ENCODE peak calls at places on chromosomes 2 and 18, in seven cellular contexts. N, I, A, H, S, J and G are unnamed samples.

GRCh38 chr2:203562283-203562682 is 27.2 kb upstream of the RAPH1 start:
- DNase-seq in N (no peak), I (no peak), A (no peak), H (no peak), S (no peak), J (no peak), G (no peak)

GRCh38 chr2:157793053-157793612 is 83.0 kb downstream of the ACVR1 start:
- DNase-seq in N (no peak), I (no peak), A (no peak), H (no peak), S (no peak), J (no peak), G (no peak)

GRCh38 chr2:15941970-15942710 is 1.8 kb downstream of the MYCN start:
- DNase-seq in N (no peak), I (peak), A (no peak), H (no peak), S (no peak), J (no peak), G (no peak)

GRCh38 chr18:31965331-31965970 is 22.5 kb upstream of the TRAPPC8 start:
- DNase-seq in N (no peak), I (no peak), A (no peak), H (no peak), S (no peak), J (no peak), G (no peak)

GRCh38 chr2:187654535-187654934 is 100.3 kb upstream of the TFPI start:
- DNase-seq in N (peak), I (no peak), A (no peak), H (peak), S (no peak), J (no peak), G (no peak)

GRCh38 chr2:148876589-148877402 is 1.8 kb downstream of the KIF5C start:
- DNase-seq in N (peak), I (peak), A (no peak), H (no peak), S (no peak), J (peak), G (no peak)

GRCh38 chr18:9931679-9932078 is 17.9 kb downstream of the VAPA start:
- DNase-seq in N (no peak), I (no peak), A (no peak), H (no peak), S (no peak), J (no peak), G (no peak)

GRCh38 chr2:120436885-120437603 is 91.1 kb downstream of the INHBB start:
- DNase-seq in N (peak), I (no peak), A (no peak), H (no peak), S (peak), J (no peak), G (no peak)

GRCh38 chr2:42878581-42878980 is 86.2 kb upstream of the HAAO start:
- DNase-seq in N (no peak), I (no peak), A (no peak), H (no peak), S (no peak), J (no peak), G (no peak)

GRCh38 chr2:234682492-234683228 is 185.8 kb upstream of the ARL4C start:
- DNase-seq in N (no peak), I (no peak), A (no peak), H (no peak), S (no peak), J (no peak), G (no peak)

GRCh38 chr2:99624682-99625081 is 134.9 kb upstream of the REV1 start:
- DNase-seq in N (no peak), I (no peak), A (no peak), H (peak), S (no peak), J (peak), G (no peak)